ENCODE peak calls at places on chromosomes 3 and 15, in eight cellular contexts. One of them, this sample, is unnamed.
A peak's percentile ranks its signal among the peaks of the same experiment; 100 is the strongest.

GRCh38 chr3:18715208-18715607 is 290.1 kb upstream of the SATB1 start:
- DNase-seq in foreskin fibroblast: no peak
- DNase-seq in choroid plexus epithelial cell: no peak
- DNase-seq in CD4-positive, CD25-positive, alpha-beta regulatory T cell: no peak
- DNase-seq in colonic mucosa: no peak
- DNase-seq in lower leg skin: no peak
- DNase-seq in mucosa of descending colon: no peak
- DNase-seq in ovary: no peak
- DNase-seq in this sample: no peak

GRCh38 chr3:154015307-154015706 is 105.9 kb upstream of the ARHGEF26 start:
- DNase-seq in foreskin fibroblast: no peak
- DNase-seq in choroid plexus epithelial cell: no peak
- DNase-seq in CD4-positive, CD25-positive, alpha-beta regulatory T cell: no peak
- DNase-seq in colonic mucosa: no peak
- DNase-seq in lower leg skin: no peak
- DNase-seq in mucosa of descending colon: no peak
- DNase-seq in ovary: no peak
- DNase-seq in this sample: no peak

GRCh38 chr3:141556034-141556433 is 69.2 kb downstream of the RASA2 start:
- DNase-seq in foreskin fibroblast: no peak
- DNase-seq in choroid plexus epithelial cell: peak; percentile 21
- DNase-seq in CD4-positive, CD25-positive, alpha-beta regulatory T cell: no peak
- DNase-seq in colonic mucosa: no peak
- DNase-seq in lower leg skin: no peak
- DNase-seq in mucosa of descending colon: no peak
- DNase-seq in ovary: no peak
- DNase-seq in this sample: no peak

GRCh38 chr3:165254812-165255211 is 58.6 kb upstream of the SLITRK3 start:
- DNase-seq in foreskin fibroblast: no peak
- DNase-seq in choroid plexus epithelial cell: peak; percentile 9
- DNase-seq in CD4-positive, CD25-positive, alpha-beta regulatory T cell: no peak
- DNase-seq in colonic mucosa: no peak
- DNase-seq in lower leg skin: no peak
- DNase-seq in mucosa of descending colon: peak; percentile 19
- DNase-seq in ovary: no peak
- DNase-seq in this sample: no peak

GRCh38 chr3:77325280-77325679 is 285.4 kb downstream of the ROBO2 start:
- DNase-seq in foreskin fibroblast: no peak
- DNase-seq in choroid plexus epithelial cell: no peak
- DNase-seq in CD4-positive, CD25-positive, alpha-beta regulatory T cell: no peak
- DNase-seq in colonic mucosa: no peak
- DNase-seq in lower leg skin: no peak
- DNase-seq in mucosa of descending colon: no peak
- DNase-seq in ovary: no peak
- DNase-seq in this sample: no peak

GRCh38 chr3:138281561-138281960 is 48.1 kb downstream of the NME9 start:
- DNase-seq in foreskin fibroblast: no peak
- DNase-seq in choroid plexus epithelial cell: no peak
- DNase-seq in CD4-positive, CD25-positive, alpha-beta regulatory T cell: no peak
- DNase-seq in colonic mucosa: no peak
- DNase-seq in lower leg skin: no peak
- DNase-seq in mucosa of descending colon: no peak
- DNase-seq in ovary: no peak
- DNase-seq in this sample: no peak

GRCh38 chr15:77497942-77498361 is 77.3 kb downstream of the HMG20A start:
- DNase-seq in foreskin fibroblast: no peak
- DNase-seq in choroid plexus epithelial cell: peak; percentile 57
- DNase-seq in CD4-positive, CD25-positive, alpha-beta regulatory T cell: no peak
- DNase-seq in colonic mucosa: no peak
- DNase-seq in lower leg skin: no peak
- DNase-seq in mucosa of descending colon: no peak
- DNase-seq in ovary: peak; percentile 37
- DNase-seq in this sample: no peak

GRCh38 chr3:186719945-186720739 is 3.0 kb downstream of the KNG1 start:
- DNase-seq in foreskin fibroblast: no peak
- DNase-seq in choroid plexus epithelial cell: no peak
- DNase-seq in CD4-positive, CD25-positive, alpha-beta regulatory T cell: no peak
- DNase-seq in colonic mucosa: no peak
- DNase-seq in lower leg skin: no peak
- DNase-seq in mucosa of descending colon: no peak
- DNase-seq in ovary: no peak
- DNase-seq in this sample: no peak

GRCh38 chr15:76006136-76006778 is 6.0 kb downstream of the NRG4 start:
- DNase-seq in foreskin fibroblast: peak; percentile 9
- DNase-seq in choroid plexus epithelial cell: peak; percentile 61
- DNase-seq in CD4-positive, CD25-positive, alpha-beta regulatory T cell: no peak
- DNase-seq in colonic mucosa: no peak
- DNase-seq in lower leg skin: no peak
- DNase-seq in mucosa of descending colon: no peak
- DNase-seq in ovary: no peak
- DNase-seq in this sample: no peak

GRCh38 chr15:41827290-41827879 is 507 bp upstream of the JMJD7 start:
- DNase-seq in foreskin fibroblast: no peak
- DNase-seq in choroid plexus epithelial cell: no peak
- DNase-seq in CD4-positive, CD25-positive, alpha-beta regulatory T cell: peak; percentile 52
- DNase-seq in colonic mucosa: peak; percentile 51
- DNase-seq in lower leg skin: no peak
- DNase-seq in mucosa of descending colon: no peak
- DNase-seq in ovary: peak; percentile 43
- DNase-seq in this sample: no peak

GRCh38 chr3:48716508-48716981 is 476 bp downstream of the IP6K2 start:
- DNase-seq in foreskin fibroblast: no peak
- DNase-seq in choroid plexus epithelial cell: no peak
- DNase-seq in CD4-positive, CD25-positive, alpha-beta regulatory T cell: peak; percentile 11
- DNase-seq in colonic mucosa: no peak
- DNase-seq in lower leg skin: no peak
- DNase-seq in mucosa of descending colon: no peak
- DNase-seq in ovary: peak; percentile 18
- DNase-seq in this sample: peak; percentile 76

GRCh38 chr15:33008284-33009011 is 186.1 kb downstream of the FMN1 start:
- DNase-seq in foreskin fibroblast: peak; percentile 46
- DNase-seq in choroid plexus epithelial cell: peak; percentile 98
- DNase-seq in CD4-positive, CD25-positive, alpha-beta regulatory T cell: no peak
- DNase-seq in colonic mucosa: no peak
- DNase-seq in lower leg skin: peak; percentile 36
- DNase-seq in mucosa of descending colon: no peak
- DNase-seq in ovary: no peak
- DNase-seq in this sample: no peak

GRCh38 chr3:12620729-12621128 is 43.2 kb downstream of the RAF1 start:
- DNase-seq in foreskin fibroblast: no peak
- DNase-seq in choroid plexus epithelial cell: no peak
- DNase-seq in CD4-positive, CD25-positive, alpha-beta regulatory T cell: no peak
- DNase-seq in colonic mucosa: no peak
- DNase-seq in lower leg skin: no peak
- DNase-seq in mucosa of descending colon: no peak
- DNase-seq in ovary: no peak
- DNase-seq in this sample: no peak

GRCh38 chr3:12618426-12618825 is 45.5 kb downstream of the RAF1 start:
- DNase-seq in foreskin fibroblast: no peak
- DNase-seq in choroid plexus epithelial cell: no peak
- DNase-seq in CD4-positive, CD25-positive, alpha-beta regulatory T cell: no peak
- DNase-seq in colonic mucosa: no peak
- DNase-seq in lower leg skin: no peak
- DNase-seq in mucosa of descending colon: no peak
- DNase-seq in ovary: no peak
- DNase-seq in this sample: no peak

GRCh38 chr3:12620305-12620704 is 43.6 kb downstream of the RAF1 start:
- DNase-seq in foreskin fibroblast: no peak
- DNase-seq in choroid plexus epithelial cell: no peak
- DNase-seq in CD4-positive, CD25-positive, alpha-beta regulatory T cell: no peak
- DNase-seq in colonic mucosa: no peak
- DNase-seq in lower leg skin: no peak
- DNase-seq in mucosa of descending colon: no peak
- DNase-seq in ovary: no peak
- DNase-seq in this sample: no peak

GRCh38 chr3:12624056-12624455 is 39.9 kb downstream of the RAF1 start:
- DNase-seq in foreskin fibroblast: no peak
- DNase-seq in choroid plexus epithelial cell: no peak
- DNase-seq in CD4-positive, CD25-positive, alpha-beta regulatory T cell: no peak
- DNase-seq in colonic mucosa: no peak
- DNase-seq in lower leg skin: no peak
- DNase-seq in mucosa of descending colon: no peak
- DNase-seq in ovary: no peak
- DNase-seq in this sample: no peak

GRCh38 chr3:12622335-12622734 is 41.6 kb downstream of the RAF1 start:
- DNase-seq in foreskin fibroblast: no peak
- DNase-seq in choroid plexus epithelial cell: no peak
- DNase-seq in CD4-positive, CD25-positive, alpha-beta regulatory T cell: no peak
- DNase-seq in colonic mucosa: no peak
- DNase-seq in lower leg skin: no peak
- DNase-seq in mucosa of descending colon: no peak
- DNase-seq in ovary: no peak
- DNase-seq in this sample: no peak
- H3K4me3 ChIP-seq in foreskin fibroblast: no peak overlapping the region
- H3K4me3 ChIP-seq in choroid plexus epithelial cell: no peak overlapping the region
- H3K4me3 ChIP-seq in CD4-positive, CD25-positive, alpha-beta regulatory T cell: peak overlapping the region; percentile 34
- H3K4me3 ChIP-seq in colonic mucosa: no peak overlapping the region
- H3K4me3 ChIP-seq in lower leg skin: no peak overlapping the region
- H3K4me3 ChIP-seq in mucosa of descending colon: no peak overlapping the region
- H3K4me3 ChIP-seq in ovary: no peak overlapping the region
- H3K4me3 ChIP-seq in this sample: no peak overlapping the region

GRCh38 chr3:34298668-34299067 is 500.2 kb downstream of the PDCD6IP start:
- DNase-seq in foreskin fibroblast: no peak
- DNase-seq in choroid plexus epithelial cell: no peak
- DNase-seq in CD4-positive, CD25-positive, alpha-beta regulatory T cell: no peak
- DNase-seq in colonic mucosa: no peak
- DNase-seq in lower leg skin: no peak
- DNase-seq in mucosa of descending colon: no peak
- DNase-seq in ovary: no peak
- DNase-seq in this sample: no peak
- H3K4me3 ChIP-seq in foreskin fibroblast: no peak overlapping the region
- H3K4me3 ChIP-seq in choroid plexus epithelial cell: no peak overlapping the region
- H3K4me3 ChIP-seq in CD4-positive, CD25-positive, alpha-beta regulatory T cell: no peak overlapping the region
- H3K4me3 ChIP-seq in colonic mucosa: no peak overlapping the region
- H3K4me3 ChIP-seq in lower leg skin: no peak overlapping the region
- H3K4me3 ChIP-seq in mucosa of descending colon: no peak overlapping the region
- H3K4me3 ChIP-seq in ovary: no peak overlapping the region
- H3K4me3 ChIP-seq in this sample: no peak overlapping the region

GRCh38 chr15:101295607-101296225 is 668 bp upstream of the SNRPA1 start:
- DNase-seq in foreskin fibroblast: no peak
- DNase-seq in choroid plexus epithelial cell: peak; percentile 69
- DNase-seq in CD4-positive, CD25-positive, alpha-beta regulatory T cell: no peak
- DNase-seq in colonic mucosa: no peak
- DNase-seq in lower leg skin: no peak
- DNase-seq in mucosa of descending colon: no peak
- DNase-seq in ovary: no peak
- DNase-seq in this sample: no peak

GRCh38 chr15:101294731-101295606 is at the start of gene SNRPA1:
- DNase-seq in foreskin fibroblast: peak; percentile 95
- DNase-seq in choroid plexus epithelial cell: peak; percentile 97
- DNase-seq in CD4-positive, CD25-positive, alpha-beta regulatory T cell: peak; percentile 97
- DNase-seq in colonic mucosa: peak; percentile 97
- DNase-seq in lower leg skin: peak; percentile 95
- DNase-seq in mucosa of descending colon: peak; percentile 99
- DNase-seq in ovary: peak; percentile 98
- DNase-seq in this sample: peak; percentile 98

GRCh38 chr15:101296418-101297405 is 1.7 kb upstream of the SNRPA1 start:
- DNase-seq in foreskin fibroblast: peak; percentile 65
- DNase-seq in choroid plexus epithelial cell: peak; percentile 46
- DNase-seq in CD4-positive, CD25-positive, alpha-beta regulatory T cell: no peak
- DNase-seq in colonic mucosa: no peak
- DNase-seq in lower leg skin: no peak
- DNase-seq in mucosa of descending colon: no peak
- DNase-seq in ovary: no peak
- DNase-seq in this sample: no peak

GRCh38 chr15:101288905-101289513 is 6.0 kb downstream of the SNRPA1 start:
- DNase-seq in foreskin fibroblast: no peak
- DNase-seq in choroid plexus epithelial cell: peak; percentile 73
- DNase-seq in CD4-positive, CD25-positive, alpha-beta regulatory T cell: peak; percentile 14
- DNase-seq in colonic mucosa: no peak
- DNase-seq in lower leg skin: no peak
- DNase-seq in mucosa of descending colon: peak; percentile 51
- DNase-seq in ovary: no peak
- DNase-seq in this sample: no peak

GRCh38 chr15:101293122-101293521 is 1.9 kb downstream of the SNRPA1 start:
- DNase-seq in foreskin fibroblast: no peak
- DNase-seq in choroid plexus epithelial cell: no peak
- DNase-seq in CD4-positive, CD25-positive, alpha-beta regulatory T cell: no peak
- DNase-seq in colonic mucosa: no peak
- DNase-seq in lower leg skin: no peak
- DNase-seq in mucosa of descending colon: no peak
- DNase-seq in ovary: no peak
- DNase-seq in this sample: no peak
- H3K4me3 ChIP-seq in foreskin fibroblast: peak overlapping the region; percentile 76
- H3K4me3 ChIP-seq in choroid plexus epithelial cell: peak overlapping the region; percentile 95
- H3K4me3 ChIP-seq in CD4-positive, CD25-positive, alpha-beta regulatory T cell: peak overlapping the region; percentile 98
- H3K4me3 ChIP-seq in colonic mucosa: no peak overlapping the region
- H3K4me3 ChIP-seq in lower leg skin: no peak overlapping the region
- H3K4me3 ChIP-seq in mucosa of descending colon: no peak overlapping the region
- H3K4me3 ChIP-seq in ovary: peak overlapping the region; percentile 94
- H3K4me3 ChIP-seq in this sample: peak overlapping the region; percentile 74

DNA sequence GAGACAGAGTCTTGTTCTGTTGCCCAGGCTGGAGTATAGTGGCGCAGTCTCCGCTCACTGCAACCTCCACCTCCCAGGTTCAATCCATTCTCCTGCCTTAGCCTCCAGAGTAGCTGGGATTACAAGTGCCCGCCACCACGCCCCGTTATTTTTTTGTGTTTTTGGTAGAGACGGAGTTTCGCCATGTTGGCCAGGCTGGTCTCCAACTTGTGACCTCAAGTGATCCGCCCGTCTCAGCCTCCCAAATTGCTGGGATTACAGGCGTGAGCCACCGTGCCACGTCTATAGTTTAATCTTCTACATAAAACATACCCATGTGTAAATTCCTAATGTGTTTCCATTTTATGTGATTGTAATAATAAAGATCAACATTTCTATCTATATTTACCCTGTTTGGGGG is 1.7 kb downstream of the GALK2 start:
- DNase-seq in foreskin fibroblast: no peak
- DNase-seq in choroid plexus epithelial cell: no peak
- DNase-seq in CD4-positive, CD25-positive, alpha-beta regulatory T cell: no peak
- DNase-seq in colonic mucosa: no peak
- DNase-seq in lower leg skin: no peak
- DNase-seq in mucosa of descending colon: no peak
- DNase-seq in ovary: no peak
- DNase-seq in this sample: no peak
- H3K4me3 ChIP-seq in foreskin fibroblast: no peak overlapping the region
- H3K4me3 ChIP-seq in choroid plexus epithelial cell: no peak overlapping the region
- H3K4me3 ChIP-seq in CD4-positive, CD25-positive, alpha-beta regulatory T cell: peak overlapping the region; percentile 62
- H3K4me3 ChIP-seq in colonic mucosa: no peak overlapping the region
- H3K4me3 ChIP-seq in lower leg skin: no peak overlapping the region
- H3K4me3 ChIP-seq in mucosa of descending colon: no peak overlapping the region
- H3K4me3 ChIP-seq in ovary: no peak overlapping the region
- H3K4me3 ChIP-seq in this sample: no peak overlapping the region

This sample was measured in coronary artery.